ENCODE peak calls at places on chromosomes 12 and 14, in nine cellular contexts. E, B, G, T, D, H, V, W and K are unnamed samples.

GRCh38 chr12:110001596-110001995 is 2.4 kb downstream of the ANKRD13A start:
- DNase-seq in W (no peak), V (no peak), T (no peak), D (no peak), G (no peak), E (peak; percentile 92), H (no peak), B (no peak), K (no peak)

GRCh38 chr14:66884149-66884548 is 305.1 kb upstream of the GARIN2 start:
- DNase-seq in V (no peak), T (no peak), B (no peak), G (no peak), H (no peak), E (no peak), D (no peak), W (no peak), K (no peak)

GRCh38 chr12:96719671-96720362 is 187.2 kb upstream of the NEDD1 start:
- DNase-seq in B (no peak), W (peak; percentile 21), D (no peak), E (peak; percentile 40), H (peak; percentile 54), V (peak; percentile 9), T (no peak), G (no peak), K (no peak)

GRCh38 chr12:2264622-2265306 is 212.0 kb downstream of the CACNA1C start:
- DNase-seq in T (no peak), B (no peak), H (no peak), E (peak; percentile 98), D (no peak), W (peak; percentile 95), G (peak; percentile 73), V (peak; percentile 23), K (no peak)

GRCh38 chr12:11978985-11979384 is 91.8 kb upstream of the BCL2L14 start:
- DNase-seq in B (no peak), E (peak; percentile 28), T (no peak), D (no peak), G (no peak), V (no peak), H (no peak), W (no peak), K (no peak)

GRCh38 chr14:104283197-104284106 is 145.1 kb downstream of the KIF26A start:
- DNase-seq in E (no peak), T (no peak), B (peak; percentile 6), V (peak; percentile 71), H (no peak), W (no peak), D (peak; percentile 65), G (no peak), K (no peak)

GRCh38 chr12:89954259-89954658 is 245.6 kb upstream of the ATP2B1 start:
- DNase-seq in G (no peak), E (no peak), H (no peak), B (no peak), D (no peak), V (no peak), W (no peak), T (no peak), K (no peak)

GRCh38 chr12:13171921-13172859 is 24.3 kb upstream of the EMP1 start:
- DNase-seq in W (peak; percentile 47), D (no peak), B (no peak), T (no peak), H (no peak), E (no peak), G (no peak), V (peak; percentile 30), K (peak; percentile 26)

GRCh38 chr12:91364591-91365184 is 182.1 kb upstream of the DCN start:
- DNase-seq in D (no peak), G (no peak), E (no peak), W (no peak), H (no peak), B (no peak), V (no peak), T (no peak), K (no peak)
- H3K4me1 ChIP-seq in D (no peaks in the 10 kb centered on the region), G (no peaks in the 10 kb centered on the region), E (no peaks in the 10 kb centered on the region), W (peaks cover 12% of the 10 kb centered on the region), H (no peaks in the 10 kb centered on the region), B (no peaks in the 10 kb centered on the region), V (no peaks in the 10 kb centered on the region), T (no peaks in the 10 kb centered on the region), K (no peaks in the 10 kb centered on the region)

GRCh38 chr12:32124637-32125036 is 18.0 kb downstream of the BICD1 start:
- DNase-seq in E (no peak), D (no peak), H (no peak), V (no peak), W (no peak), T (no peak), B (no peak), G (no peak), K (no peak)

GRCh38 chr12:32126720-32127119 is 20.1 kb downstream of the BICD1 start:
- DNase-seq in W (no peak), B (no peak), V (no peak), E (peak; percentile 92), D (no peak), H (no peak), G (no peak), T (no peak), K (no peak)

GRCh38 chr12:32120419-32120818 is 13.8 kb downstream of the BICD1 start:
- DNase-seq in V (no peak), D (no peak), H (no peak), B (no peak), E (peak; percentile 40), G (no peak), W (no peak), T (no peak), K (no peak)

DNA sequence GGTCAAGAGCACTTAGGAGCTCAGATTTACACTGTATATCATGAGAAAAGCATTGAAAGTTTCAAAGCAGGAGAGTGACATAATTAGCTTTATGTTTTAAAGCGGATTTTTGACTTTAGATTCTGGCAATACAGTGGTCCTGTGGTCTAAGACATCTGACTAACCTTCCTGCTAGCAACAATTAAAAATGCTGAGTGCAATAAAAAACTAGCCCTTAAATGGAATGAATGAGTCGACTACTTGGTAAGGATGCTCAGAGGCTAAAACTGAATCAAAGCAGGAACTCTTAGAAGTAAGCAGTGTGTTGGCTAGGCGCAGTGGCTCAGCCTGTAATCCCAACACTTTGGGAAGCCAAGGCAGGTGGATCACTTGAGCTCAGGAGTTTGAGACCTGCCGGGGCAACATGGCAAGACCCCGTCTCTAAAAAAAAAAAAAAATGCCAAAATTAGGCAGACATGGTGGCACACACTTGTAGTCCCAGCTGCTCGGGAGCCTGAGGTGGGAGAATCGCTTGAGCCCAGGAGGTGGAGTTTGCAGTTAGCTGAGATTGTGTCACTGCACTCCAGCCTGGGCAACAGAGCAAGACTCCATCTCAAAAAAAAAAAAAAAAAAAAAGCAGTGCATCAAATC is 18.9 kb downstream of the BICD1 start:
- DNase-seq in W (no peak), H (no peak), D (no peak), E (peak; percentile 69), B (no peak), T (no peak), G (no peak), V (no peak), K (no peak)
- H3K4me1 ChIP-seq in W (peaks cover 14% of the 10 kb centered on the region), H (peaks cover 1% of the 10 kb centered on the region), D (no peaks in the 10 kb centered on the region), E (peaks cover 14% of the 10 kb centered on the region), B (no peaks in the 10 kb centered on the region), T (no peaks in the 10 kb centered on the region), G (no peaks in the 10 kb centered on the region), V (no peaks in the 10 kb centered on the region), K (no peaks in the 10 kb centered on the region)

GRCh38 chr14:22544406-22544805 is 44.6 kb downstream of the DAD1 start:
- DNase-seq in V (no peak), E (no peak), B (no peak), W (no peak), D (no peak), H (no peak), G (no peak), T (no peak), K (no peak)

GRCh38 chr14:22540811-22541360 is 48.1 kb downstream of the DAD1 start:
- DNase-seq in E (no peak), G (no peak), V (no peak), T (no peak), D (no peak), H (no peak), W (no peak), B (no peak), K (no peak)

GRCh38 chr14:22540286-22540685 is 48.7 kb downstream of the DAD1 start:
- DNase-seq in B (no peak), V (no peak), H (no peak), G (no peak), E (no peak), W (no peak), D (no peak), T (no peak), K (no peak)

GRCh38 chr14:22541721-22542120 is 47.3 kb downstream of the DAD1 start:
- DNase-seq in H (no peak), D (no peak), W (no peak), V (no peak), B (no peak), T (no peak), G (no peak), E (no peak), K (no peak)

DNA sequence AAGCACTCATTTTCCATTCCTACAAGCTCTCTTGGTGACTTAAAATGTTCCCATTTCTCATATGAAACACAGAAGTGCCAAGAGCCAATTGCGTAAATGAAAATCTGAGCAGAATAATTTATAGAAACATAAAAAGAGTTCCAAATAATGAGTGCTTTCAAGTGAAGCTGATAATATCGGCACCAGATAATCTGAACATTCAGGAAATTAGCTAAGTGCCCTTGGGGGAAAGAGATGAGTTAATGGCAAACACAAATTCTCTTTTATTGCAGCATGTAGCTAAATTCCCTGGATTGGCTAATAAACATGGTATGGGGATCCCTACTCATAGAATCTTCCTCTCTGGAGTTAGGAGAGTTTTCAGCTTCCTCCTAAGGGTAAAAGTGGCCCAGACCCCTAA is 46.7 kb downstream of the DAD1 start:
- DNase-seq in W (no peak), E (no peak), V (no peak), H (no peak), T (no peak), G (no peak), D (no peak), B (no peak), K (no peak)
- H3K4me1 ChIP-seq in W (peaks cover 9% of the 10 kb centered on the region), E (peaks cover 18% of the 10 kb centered on the region), V (no peaks in the 10 kb centered on the region), H (peaks cover 23% of the 10 kb centered on the region), T (peaks cover 23% of the 10 kb centered on the region), G (no peaks in the 10 kb centered on the region), D (peaks cover 8% of the 10 kb centered on the region), B (peaks cover 32% of the 10 kb centered on the region), K (peaks cover 25% of the 10 kb centered on the region)

GRCh38 chr14:93978735-93979134 is 2.4 kb upstream of the ASB2 start:
- DNase-seq in T (no peak), B (no peak), W (no peak), D (no peak), E (no peak), H (no peak), G (no peak), V (no peak), K (no peak)

GRCh38 chr14:93976477-93977057 is at the start of gene ASB2:
- DNase-seq in W (peak; percentile 25), D (peak; percentile 92), V (peak; percentile 41), B (no peak), H (no peak), G (peak; percentile 83), T (no peak), E (peak; percentile 52), K (no peak)

GRCh38 chr14:93977790-93978581 is 1.6 kb upstream of the ASB2 start:
- DNase-seq in H (peak; percentile 74), G (no peak), V (peak; percentile 54), E (no peak), W (no peak), D (no peak), T (no peak), B (no peak), K (no peak)

GRCh38 chr14:93975791-93976476 is 436 bp downstream of the ASB2 start:
- DNase-seq in H (peak; percentile 92), D (no peak), B (no peak), W (no peak), G (no peak), T (no peak), V (no peak), E (no peak), K (no peak)

GRCh38 chr14:93977171-93977570 is 801 bp upstream of the ASB2 start:
- DNase-seq in G (no peak), H (no peak), T (no peak), W (no peak), B (no peak), D (no peak), V (no peak), E (no peak), K (no peak)
- H3K4me1 ChIP-seq in G (peaks cover 4% of the 10 kb centered on the region), H (peaks cover 79% of the 10 kb centered on the region), T (peaks cover 86% of the 10 kb centered on the region), W (peaks cover 54% of the 10 kb centered on the region), B (peaks cover 68% of the 10 kb centered on the region), D (peaks cover 75% of the 10 kb centered on the region), V (peaks cover 7% of the 10 kb centered on the region), E (peaks cover 18% of the 10 kb centered on the region), K (peaks cover 77% of the 10 kb centered on the region)